ENCODE peak calls at places on chromosomes 5 and 9, in four cellular contexts. B is epithelial cell of esophagus, U is astrocyte of the spinal cord, C is breast epithelium. Q is an unnamed sample.

GRCh38 chr5:155019601-155020226 is 6.2 kb downstream of the KIF4B start:
- DNase-seq in B (no peak), U (no peak), C (no peak), Q (no peak)

GRCh38 chr9:119009253-119009652 is 360.0 kb downstream of the BRINP1 start:
- DNase-seq in B (peak), U (no peak), C (peak), Q (no peak)

GRCh38 chr9:110213413-110214044 is 5.6 kb upstream of the C9orf152 start:
- DNase-seq in B (peak), U (no peak), C (no peak), Q (no peak)

GRCh38 chr9:89518466-89519392 is 20.8 kb upstream of the SEMA4D start:
- DNase-seq in B (no peak), U (no peak), C (no peak), Q (no peak)

GRCh38 chr5:113038714-113039113 is 62.1 kb downstream of the DCP2 start:
- DNase-seq in B (peak), U (peak), C (no peak), Q (peak)

GRCh38 chr5:2192496-2192895 is 309.8 kb upstream of the IRX4 start:
- DNase-seq in B (no peak), U (no peak), C (no peak), Q (no peak)

GRCh38 chr5:134113572-134113907 is 941 bp upstream of the TCF7 start:
- DNase-seq in B (no peak), U (no peak), C (no peak), Q (no peak)

GRCh38 chr5:1444361-1445189 is 665 bp downstream of the SLC6A3 start:
- DNase-seq in B (no peak), U (no peak), C (no peak), Q (no peak)

GRCh38 chr9:86747711-86748110 is 199.6 kb downstream of the GAS1 start:
- DNase-seq in B (no peak), U (no peak), C (no peak), Q (no peak)

GRCh38 chr5:33180900-33181299 is 259.9 kb upstream of the TARS1 start:
- DNase-seq in B (peak), U (peak), C (no peak), Q (no peak)

GRCh38 chr5:42875211-42875610 is 63.5 kb upstream of the SELENOP start:
- DNase-seq in B (no peak), U (no peak), C (no peak), Q (no peak)

GRCh38 chr5:84688566-84688965 is 303.9 kb upstream of the EDIL3 start:
- DNase-seq in B (peak), U (peak), C (no peak), Q (no peak)

GRCh38 chr9:14021871-14022525 is 291.9 kb downstream of the NFIB start:
- DNase-seq in B (peak), U (peak), C (no peak), Q (no peak)

GRCh38 chr9:13481274-13481673 is 201.8 kb upstream of the MPDZ start:
- DNase-seq in B (peak), U (no peak), C (no peak), Q (no peak)

GRCh38 chr9:80650964-80651555 is 1038.3 kb downstream of the TLE1 start:
- DNase-seq in B (peak), U (peak), C (no peak), Q (no peak)

GRCh38 chr9:116115731-116116353 is 37.7 kb upstream of the PAPPA start:
- DNase-seq in B (no peak), U (peak), C (no peak), Q (no peak)

GRCh38 chr5:1633605-1634336 is 110.0 kb upstream of the LPCAT1 start:
- DNase-seq in B (peak), U (peak), C (peak), Q (peak)

GRCh38 chr9:85377751-85378289 is 363.9 kb downstream of the AGTPBP1 start:
- DNase-seq in B (no peak), U (peak), C (no peak), Q (no peak)

GRCh38 chr9:37083654-37084053 is 36.7 kb upstream of the ZCCHC7 start:
- DNase-seq in B (no peak), U (no peak), C (no peak), Q (no peak)

GRCh38 chr5:53095931-53096525 is 13.5 kb downstream of the MOCS2 start:
- DNase-seq in B (peak), U (peak), C (peak), Q (peak)

GRCh38 chr5:122673343-122673742 is 101.5 kb upstream of the SNX2 start:
- DNase-seq in B (no peak), U (peak), C (no peak), Q (no peak)

GRCh38 chr9:126225611-126226609 is 100.7 kb upstream of the MVB12B start:
- DNase-seq in B (no peak), U (no peak), C (no peak), Q (no peak)

GRCh38 chr5:73354406-73354805 is 94.2 kb downstream of the FOXD1 start:
- DNase-seq in B (no peak), U (no peak), C (no peak), Q (no peak)
- TF ChIP-seq CTCF in B (no peak), U (no peak), C (no peak), Q (no peak)

GRCh38 chr9:95286151-95286550 is 31.4 kb downstream of the FANCC start:
- DNase-seq in B (no peak), U (peak), C (no peak), Q (no peak)
- TF ChIP-seq CTCF in B (no peak), U (no peak), C (no peak), Q (no peak)

GRCh38 chr5:7850533-7851239 is at the start of gene CFAP90:
- DNase-seq in B (peak), U (peak), C (no peak), Q (no peak)
- TF ChIP-seq CTCF in B (peak), U (peak), C (peak), Q (no peak)

GRCh38 chr9:112572416-112572815 is 85.8 kb downstream of the KIAA1958 start:
- DNase-seq in B (no peak), U (no peak), C (no peak), Q (no peak)
- TF ChIP-seq CTCF in B (no peak), U (no peak), C (no peak), Q (no peak)

DNA sequence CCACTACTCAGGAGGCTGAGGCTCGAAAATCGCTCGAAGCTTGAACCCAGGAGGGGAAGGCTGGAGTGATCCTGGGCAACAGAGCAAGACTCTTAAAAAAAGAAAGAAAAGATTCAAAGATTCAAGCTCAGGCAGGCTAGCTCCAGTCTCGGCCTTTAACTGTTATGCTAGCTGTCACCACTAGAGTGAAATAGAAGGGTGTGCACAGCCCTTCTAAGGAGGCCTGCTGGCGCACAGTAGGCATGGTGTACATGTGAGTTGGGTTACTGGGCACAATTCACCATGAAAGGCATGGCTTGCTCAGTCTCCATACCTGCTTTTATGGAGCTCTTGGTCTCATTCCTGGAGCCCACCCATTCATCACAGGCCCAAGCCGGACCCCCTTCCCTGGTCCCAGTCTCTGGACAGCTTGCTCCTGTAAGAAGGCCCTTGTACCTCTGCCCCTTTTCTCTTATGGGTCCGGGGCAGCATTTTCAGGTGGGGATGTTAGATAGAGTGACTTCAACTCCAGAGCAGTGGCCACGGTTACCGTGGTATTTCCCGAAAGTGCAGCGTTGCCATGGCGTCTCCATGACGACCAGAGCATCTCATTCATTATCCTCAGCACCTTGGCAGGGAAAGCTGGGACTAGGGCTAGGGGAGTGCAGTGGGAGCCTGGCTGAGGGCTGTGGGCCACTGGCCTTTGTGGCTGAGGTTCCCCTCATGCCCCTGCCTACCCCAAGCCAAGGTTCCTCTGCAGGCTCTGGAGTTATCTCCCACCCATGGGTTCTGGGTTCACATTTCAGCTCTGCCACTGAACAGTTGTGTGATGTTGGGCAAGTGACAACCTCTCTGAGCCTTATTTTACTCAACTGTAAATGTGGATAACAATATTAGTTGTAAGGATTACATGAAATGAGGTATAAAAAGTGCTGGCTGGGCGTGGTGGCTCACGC is 5.7 kb downstream of the NDST1 start:
- DNase-seq in B (no peak), U (peak), C (no peak), Q (no peak)
- TF ChIP-seq CTCF in B (peak), U (peak), C (no peak), Q (no peak)

GRCh38 chr9:90893706-90894105 is 92.1 kb downstream of the SYK start:
- DNase-seq in B (no peak), U (no peak), C (no peak), Q (no peak)

GRCh38 chr9:90895786-90896185 is 94.2 kb downstream of the SYK start:
- DNase-seq in B (no peak), U (no peak), C (no peak), Q (no peak)

GRCh38 chr9:90896231-90896630 is 94.6 kb downstream of the SYK start:
- DNase-seq in B (no peak), U (no peak), C (no peak), Q (no peak)

GRCh38 chr9:90898229-90898628 is 96.6 kb downstream of the SYK start:
- DNase-seq in B (no peak), U (no peak), C (no peak), Q (no peak)

GRCh38 chr9:90894956-90895687 is 93.5 kb downstream of the SYK start:
- DNase-seq in B (no peak), U (no peak), C (no peak), Q (no peak)
- TF ChIP-seq CTCF in B (peak), U (peak), C (no peak), Q (peak)

GRCh38 chr9:135410831-135411473 is 68.6 kb upstream of the PPP1R26 start:
- DNase-seq in B (no peak), U (no peak), C (no peak), Q (no peak)
- TF ChIP-seq CTCF in B (no peak), U (no peak), C (no peak), Q (no peak)

GRCh38 chr5:138754699-138755057 is 1.5 kb downstream of the CTNNA1 start:
- DNase-seq in B (peak), U (peak), C (no peak), Q (no peak)

GRCh38 chr5:138755084-138755748 is 2.0 kb downstream of the CTNNA1 start:
- DNase-seq in B (peak), U (no peak), C (no peak), Q (peak)

GRCh38 chr5:138753794-138754698 is 821 bp downstream of the CTNNA1 start:
- DNase-seq in B (peak), U (peak), C (peak), Q (no peak)

GRCh38 chr5:138752951-138753793 is at the start of gene CTNNA1:
- DNase-seq in B (peak), U (peak), C (peak), Q (peak)

GRCh38 chr5:138752341-138752950 is 779 bp upstream of the CTNNA1 start:
- DNase-seq in B (peak), U (no peak), C (peak), Q (no peak)
- TF ChIP-seq CTCF in B (peak), U (no peak), C (no peak), Q (no peak)